ENCODE peak calls at places on chromosomes 6 and 20, in five cellular contexts. G, I, O, M and T are unnamed samples.

GRCh38 chr6:89597988-89598387 is 40.6 kb downstream of the LYRM2 start:
- DNase-seq in O (no peak), I (peak; percentile 13), M (no peak), G (no peak), T (no peak)

GRCh38 chr6:31585531-31585930 is 546 bp upstream of the LST1 start:
- DNase-seq in O (peak; percentile 33), M (no peak), I (no peak), G (no peak), T (no peak)

GRCh38 chr6:108960601-108961000 is 112.4 kb downstream of the ARMC2 start:
- DNase-seq in I (no peak), O (no peak), M (no peak), G (no peak), T (peak; percentile 69)

GRCh38 chr6:138805431-138805830 is 9.5 kb downstream of the ECT2L start:
- DNase-seq in G (peak; percentile 62), O (no peak), M (no peak), I (peak; percentile 38), T (no peak)

GRCh38 chr6:114291428-114291827 is 51.4 kb downstream of the HS3ST5 start:
- DNase-seq in G (no peak), O (no peak), M (no peak), I (no peak), T (no peak)

GRCh38 chr20:40493551-40493950 is 195.5 kb downstream of the MAFB start:
- DNase-seq in O (no peak), M (no peak), G (no peak), I (no peak), T (no peak)

GRCh38 chr6:5967594-5967993 is 39.1 kb downstream of the NRN1 start:
- DNase-seq in M (no peak), O (no peak), G (no peak), I (no peak), T (no peak)

GRCh38 chr6:7058250-7058923 is 49.4 kb upstream of the RREB1 start:
- DNase-seq in M (no peak), G (no peak), O (no peak), I (peak; percentile 89), T (no peak)

GRCh38 chr6:68778356-68779020 is 143.4 kb downstream of the ADGRB3 start:
- DNase-seq in O (no peak), I (peak; percentile 64), M (no peak), G (peak; percentile 21), T (no peak)

GRCh38 chr6:24064106-24064505 is 61.9 kb upstream of the NRSN1 start:
- DNase-seq in G (no peak), I (peak; percentile 3), O (no peak), M (no peak), T (no peak)

GRCh38 chr20:19779634-19780033 is 21.6 kb downstream of the RIN2 start:
- DNase-seq in O (no peak), G (no peak), I (no peak), M (no peak), T (no peak)

GRCh38 chr20:38426006-38426405 is 9.1 kb downstream of the SNHG17 start:
- DNase-seq in O (no peak), I (peak; percentile 95), M (no peak), G (no peak), T (no peak)

GRCh38 chr20:1353956-1354355 is 25.0 kb upstream of the SDCBP2 start:
- DNase-seq in G (no peak), M (no peak), I (no peak), O (no peak), T (no peak)
- H3K27ac ChIP-seq in G (no peak overlapping the region), M (no peak overlapping the region), I (no peak overlapping the region), O (no peak overlapping the region), T (no peak overlapping the region)

GRCh38 chr6:119077643-119078448 is 618 bp downstream of the FAM184A start:
- DNase-seq in O (peak; percentile 46), I (peak; percentile 9), M (no peak), G (peak; percentile 26), T (peak; percentile 55)
- H3K27ac ChIP-seq in O (peak overlapping the region; percentile 58), I (no peak overlapping the region), M (peak overlapping the region; percentile 62), G (peak overlapping the region; percentile 50), T (peak overlapping the region; percentile 83)

DNA sequence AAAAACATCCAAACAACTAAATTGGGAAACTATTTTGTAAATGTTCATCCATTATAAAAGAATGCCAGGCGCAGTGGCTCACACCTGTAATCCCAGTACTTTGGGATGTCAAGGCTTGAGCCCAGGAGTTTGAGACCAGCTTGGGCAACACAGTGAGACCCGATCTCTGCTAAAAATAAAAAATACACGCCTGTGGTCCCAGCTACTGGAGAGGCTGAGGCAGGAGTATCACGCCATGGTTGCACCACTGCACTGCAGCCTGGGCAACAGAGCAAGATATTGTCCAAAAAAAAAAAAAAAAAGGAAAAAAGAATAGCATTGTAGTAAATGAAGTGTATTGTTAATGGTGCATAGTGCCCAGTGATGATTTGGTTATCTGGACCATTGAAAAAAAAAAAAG is 38.7 kb downstream of the FKBP5 start:
- DNase-seq in G (no peak), O (no peak), M (no peak), I (no peak), T (no peak)
- H3K27ac ChIP-seq in G (no peak overlapping the region), O (no peak overlapping the region), M (no peak overlapping the region), I (no peak overlapping the region), T (no peak overlapping the region)

GRCh38 chr20:44491635-44492395 is 16.1 kb downstream of the TTPAL start:
- DNase-seq in G (no peak), I (peak; percentile 72), M (peak; percentile 36), O (no peak), T (no peak)

GRCh38 chr20:44485830-44486198 is 10.1 kb downstream of the TTPAL start:
- DNase-seq in I (no peak), O (no peak), M (no peak), G (no peak), T (no peak)

GRCh38 chr20:44488551-44488950 is 12.9 kb downstream of the TTPAL start:
- DNase-seq in M (no peak), O (no peak), G (no peak), I (no peak), T (no peak)

GRCh38 chr20:44489223-44489622 is 13.5 kb downstream of the TTPAL start:
- DNase-seq in M (no peak), G (no peak), O (no peak), I (no peak), T (no peak)

DNA sequence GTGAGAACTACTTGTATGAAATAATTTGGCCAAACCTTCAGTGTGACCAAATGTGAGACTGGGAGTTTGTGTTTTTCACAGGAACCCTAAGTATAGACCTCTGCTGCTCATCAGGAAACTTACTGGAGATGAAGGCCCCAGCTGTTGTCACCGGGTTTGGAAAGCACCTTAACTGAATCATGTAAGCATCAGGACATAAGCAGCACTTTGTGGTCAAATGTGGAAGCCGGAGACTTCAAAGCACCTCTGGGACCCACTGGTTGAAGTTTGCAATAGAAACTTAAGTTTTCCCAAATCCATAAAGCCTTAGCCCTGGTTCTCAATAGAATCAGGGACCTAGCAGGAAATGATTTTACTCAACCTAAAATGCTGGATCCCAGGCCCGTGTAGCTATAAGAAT is 14.3 kb downstream of the TTPAL start:
- DNase-seq in M (no peak), O (no peak), G (no peak), I (no peak), T (no peak)
- H3K27ac ChIP-seq in M (no peak overlapping the region), O (no peak overlapping the region), G (no peak overlapping the region), I (no peak overlapping the region), T (no peak overlapping the region)

GRCh38 chr20:63958471-63958870 is 2.3 kb upstream of the UCKL1 start:
- DNase-seq in I (no peak), G (no peak), O (no peak), M (no peak), T (no peak)
- H3K27ac ChIP-seq in I (peak overlapping the region; percentile 12), G (no peak overlapping the region), O (no peak overlapping the region), M (no peak overlapping the region), T (no peak overlapping the region)

GRCh38 chr20:46261456-46262253 is 46.6 kb downstream of the CDH22 start:
- DNase-seq in G (no peak), O (no peak), M (no peak), I (no peak), T (no peak)

GRCh38 chr20:46257887-46258286 is 50.4 kb downstream of the CDH22 start:
- DNase-seq in G (no peak), O (no peak), M (no peak), I (no peak), T (no peak)

GRCh38 chr20:46260480-46260879 is 47.8 kb downstream of the CDH22 start:
- DNase-seq in I (no peak), G (peak; percentile 74), O (no peak), M (no peak), T (no peak)

GRCh38 chr20:46260936-46261454 is 47.3 kb downstream of the CDH22 start:
- DNase-seq in G (no peak), I (no peak), M (no peak), O (no peak), T (no peak)

DNA sequence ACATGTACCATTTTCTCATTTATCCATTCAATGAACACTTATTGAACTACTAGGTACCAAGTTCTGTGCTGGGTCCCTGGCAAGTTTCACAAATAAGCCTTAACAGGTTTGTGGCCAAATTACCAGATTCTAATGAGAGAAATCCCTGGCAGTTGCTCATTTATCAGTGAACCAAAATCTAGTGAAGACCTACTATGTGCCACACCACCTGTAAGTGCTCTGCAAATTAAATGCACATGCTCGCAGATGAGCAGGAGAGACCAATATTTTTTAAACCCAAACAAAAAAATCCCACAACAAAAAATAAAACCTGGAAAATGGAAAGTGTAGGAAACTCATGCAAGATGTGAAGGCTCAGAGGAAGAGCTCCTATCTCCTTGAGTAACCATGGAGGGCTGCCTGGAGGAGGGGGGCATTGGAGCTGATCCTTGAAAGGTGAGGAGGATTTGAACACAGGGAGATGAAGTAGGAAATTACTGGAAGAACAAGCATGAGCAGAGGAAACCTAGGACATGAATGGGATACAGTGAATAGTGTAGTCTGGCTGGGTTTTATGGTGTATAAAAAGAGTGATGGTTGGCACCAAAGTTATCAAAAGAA is 48.9 kb downstream of the CDH22 start:
- DNase-seq in I (no peak), M (no peak), O (no peak), G (no peak), T (no peak)
- H3K27ac ChIP-seq in I (no peak overlapping the region), M (no peak overlapping the region), O (no peak overlapping the region), G (no peak overlapping the region), T (no peak overlapping the region)